ENCODE peak calls at places on chromosomes 6 and 20, in five cellular contexts. G is WTC11, F is spleen, J is right lobe of liver, C is foreskin fibroblast. H is an unnamed sample.

GRCh38 chr6:146876271-146877151 is 277.7 kb downstream of the ADGB start:
- DNase-seq in G (no peak), F (no peak), J (no peak), C (no peak), H (no peak)

GRCh38 chr6:89492025-89492640 is 59.2 kb downstream of the ANKRD6 start:
- DNase-seq in G (no peak), F (no peak), J (no peak), C (no peak), H (no peak)

GRCh38 chr20:55919319-55919718 is 86.0 kb downstream of the CBLN4 start:
- DNase-seq in G (no peak), F (no peak), J (no peak), C (no peak), H (no peak)

GRCh38 chr6:33840064-33840926 is 36.5 kb upstream of the MLN start:
- DNase-seq in G (no peak), F (no peak), J (no peak), C (peak), H (peak)

GRCh38 chr6:164370773-164371172 is 938.6 kb downstream of the C6orf118 start:
- DNase-seq in G (no peak), F (no peak), J (no peak), C (no peak), H (no peak)

GRCh38 chr6:155080876-155081845 is 86.0 kb downstream of the TIAM2 start:
- DNase-seq in G (no peak), F (no peak), J (no peak), C (no peak), H (no peak)

GRCh38 chr20:45328451-45328850 is 19.8 kb downstream of the SDC4 start:
- DNase-seq in G (no peak), F (no peak), J (no peak), C (no peak), H (no peak)

GRCh38 chr6:35386989-35387388 is 44.6 kb downstream of the PPARD start:
- DNase-seq in G (no peak), F (no peak), J (no peak), C (no peak), H (no peak)

GRCh38 chr6:36907781-36908180 is 22.0 kb downstream of the C6orf89 start:
- DNase-seq in G (no peak), F (no peak), J (peak), C (no peak), H (no peak)

GRCh38 chr20:48697845-48698491 is 129.8 kb downstream of the PREX1 start:
- DNase-seq in G (no peak), F (peak), J (peak), C (peak), H (no peak)

GRCh38 chr6:133467231-133467981 is 226.2 kb downstream of the EYA4 start:
- DNase-seq in G (no peak), F (no peak), J (no peak), C (no peak), H (no peak)

GRCh38 chr6:34138924-34139323 is 7.0 kb downstream of the GRM4 start:
- DNase-seq in G (no peak), F (no peak), J (no peak), C (no peak), H (no peak)

GRCh38 chr6:161407581-161407980 is 133.7 kb upstream of the AGPAT4 start:
- DNase-seq in G (no peak), F (no peak), J (no peak), C (peak), H (peak)

GRCh38 chr20:25280574-25281535 is 33.0 kb downstream of the PYGB start:
- DNase-seq in G (peak), F (peak), J (peak), C (no peak), H (no peak)

GRCh38 chr6:142838821-142839685 is 105.9 kb downstream of the HIVEP2 start:
- DNase-seq in G (no peak), F (no peak), J (no peak), C (no peak), H (no peak)

GRCh38 chr20:37242503-37242902 is 19.1 kb downstream of the GHRH start:
- DNase-seq in G (no peak), F (no peak), J (no peak), C (no peak), H (no peak)

GRCh38 chr6:41815587-41815986 is 28.1 kb downstream of the TOMM6 start:
- DNase-seq in G (no peak), F (no peak), J (no peak), C (no peak), H (no peak)

GRCh38 chr20:57698867-57699275 is 10.9 kb downstream of the PMEPA1 start:
- DNase-seq in G (no peak), F (no peak), J (no peak), C (no peak), H (no peak)

GRCh38 chr6:168711049-168711640 is 270.2 kb downstream of the SMOC2 start:
- DNase-seq in G (no peak), F (no peak), J (no peak), C (no peak), H (no peak)

GRCh38 chr6:12060780-12061619 is 48.9 kb downstream of the HIVEP1 start:
- DNase-seq in G (peak), F (peak), J (peak), C (no peak), H (no peak)

GRCh38 chr6:79076160-79076559 is 1.9 kb downstream of the PHIP start:
- DNase-seq in G (no peak), F (no peak), J (no peak), C (no peak), H (no peak)

GRCh38 chr6:158131926-158132325 is 36.1 kb downstream of the SERAC1 start:
- DNase-seq in G (no peak), F (no peak), J (no peak), C (no peak), H (no peak)

GRCh38 chr6:53294095-53294494 is 54.7 kb downstream of the ELOVL5 start:
- DNase-seq in G (peak), F (no peak), J (no peak), C (no peak), H (no peak)

GRCh38 chr6:87151786-87152527 is 3.4 kb upstream of the ZNF292 start:
- DNase-seq in G (peak), F (peak), J (peak), C (peak), H (no peak)

GRCh38 chr6:139112146-139112545 is 22.7 kb upstream of the HECA start:
- DNase-seq in G (no peak), F (no peak), J (no peak), C (no peak), H (no peak)

GRCh38 chr6:139112561-139112960 is 22.3 kb upstream of the HECA start:
- DNase-seq in G (no peak), F (no peak), J (no peak), C (no peak), H (no peak)

GRCh38 chr6:139108378-139108777 is 26.5 kb upstream of the HECA start:
- DNase-seq in G (no peak), F (no peak), J (no peak), C (no peak), H (no peak)

GRCh38 chr6:139107051-139107450 is 27.8 kb upstream of the HECA start:
- DNase-seq in G (no peak), F (no peak), J (no peak), C (no peak), H (no peak)

DNA sequence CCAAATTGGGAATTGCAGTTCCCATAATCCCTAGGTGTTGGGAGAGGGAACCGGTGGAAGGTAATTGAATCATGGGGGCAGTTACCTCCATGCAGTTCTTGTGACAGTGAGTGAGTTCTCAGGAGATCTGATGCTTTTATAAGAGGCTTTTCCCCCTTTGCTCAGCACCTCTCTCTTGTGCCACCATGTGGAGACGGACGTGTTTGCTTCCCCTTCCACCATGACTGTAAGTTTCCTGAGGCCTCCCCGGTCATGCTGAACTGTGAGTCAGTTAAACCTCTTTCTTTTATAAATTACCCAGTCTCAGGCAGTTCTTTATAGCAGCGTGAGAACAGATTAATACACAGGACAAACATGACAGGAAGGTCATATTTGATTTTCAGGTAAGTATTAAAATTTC is 25.3 kb upstream of the HECA start:
- DNase-seq in G (peak), F (no peak), J (no peak), C (no peak), H (no peak)
- TF ChIP-seq CTCF in G (no peak), F (no peak), J (peak), C (peak), H (peak)

GRCh38 chr6:105499928-105500327 is 97.0 kb upstream of the PREP start:
- DNase-seq in G (no peak), F (no peak), J (no peak), C (no peak), H (no peak)

GRCh38 chr6:105503641-105504040 is 100.8 kb upstream of the PREP start:
- DNase-seq in G (no peak), F (no peak), J (no peak), C (no peak), H (no peak)

GRCh38 chr6:105501945-105502344 is 99.1 kb upstream of the PREP start:
- DNase-seq in G (no peak), F (no peak), J (no peak), C (no peak), H (no peak)

GRCh38 chr6:105501246-105501645 is 98.4 kb upstream of the PREP start:
- DNase-seq in G (no peak), F (no peak), J (no peak), C (no peak), H (no peak)

DNA sequence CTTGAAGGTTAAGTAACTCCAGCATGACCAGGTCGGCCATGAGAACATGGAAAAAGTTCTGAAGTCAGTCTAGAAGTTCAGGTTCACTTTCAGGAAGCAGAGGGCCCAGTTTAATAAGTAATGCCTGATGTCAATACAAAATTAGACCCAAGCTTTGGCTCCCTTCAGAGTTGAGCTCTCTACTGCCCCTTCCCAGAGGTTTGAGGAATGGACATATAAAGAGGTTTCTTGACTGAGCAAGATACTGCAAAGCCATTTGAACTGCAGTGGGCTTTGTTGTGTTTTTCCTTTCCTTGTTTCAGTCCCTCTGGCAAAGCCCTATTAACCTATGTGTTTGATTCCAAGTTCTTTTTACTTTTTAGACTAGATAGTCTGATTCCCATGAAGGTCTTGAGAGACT is 97.8 kb upstream of the PREP start:
- DNase-seq in G (no peak), F (no peak), J (no peak), C (no peak), H (no peak)
- TF ChIP-seq CTCF in G (no peak), F (no peak), J (no peak), C (no peak), H (no peak)

GRCh38 chr20:60788070-60788469 is 464.0 kb upstream of the CDH4 start:
- DNase-seq in G (no peak), F (no peak), J (no peak), C (no peak), H (no peak)
- TF ChIP-seq CTCF in G (no peak), F (no peak), J (no peak), C (no peak), H (no peak)

GRCh38 chr6:37942606-37943376 is 123.3 kb downstream of the ZFAND3 start:
- DNase-seq in G (no peak), F (no peak), J (no peak), C (no peak), H (no peak)

GRCh38 chr6:37943436-37944058 is 124.0 kb downstream of the ZFAND3 start:
- DNase-seq in G (no peak), F (no peak), J (no peak), C (no peak), H (no peak)

GRCh38 chr6:37936909-37937308 is 117.4 kb downstream of the ZFAND3 start:
- DNase-seq in G (no peak), F (no peak), J (no peak), C (no peak), H (no peak)

GRCh38 chr6:37938909-37939308 is 119.4 kb downstream of the ZFAND3 start:
- DNase-seq in G (no peak), F (no peak), J (no peak), C (no peak), H (no peak)

DNA sequence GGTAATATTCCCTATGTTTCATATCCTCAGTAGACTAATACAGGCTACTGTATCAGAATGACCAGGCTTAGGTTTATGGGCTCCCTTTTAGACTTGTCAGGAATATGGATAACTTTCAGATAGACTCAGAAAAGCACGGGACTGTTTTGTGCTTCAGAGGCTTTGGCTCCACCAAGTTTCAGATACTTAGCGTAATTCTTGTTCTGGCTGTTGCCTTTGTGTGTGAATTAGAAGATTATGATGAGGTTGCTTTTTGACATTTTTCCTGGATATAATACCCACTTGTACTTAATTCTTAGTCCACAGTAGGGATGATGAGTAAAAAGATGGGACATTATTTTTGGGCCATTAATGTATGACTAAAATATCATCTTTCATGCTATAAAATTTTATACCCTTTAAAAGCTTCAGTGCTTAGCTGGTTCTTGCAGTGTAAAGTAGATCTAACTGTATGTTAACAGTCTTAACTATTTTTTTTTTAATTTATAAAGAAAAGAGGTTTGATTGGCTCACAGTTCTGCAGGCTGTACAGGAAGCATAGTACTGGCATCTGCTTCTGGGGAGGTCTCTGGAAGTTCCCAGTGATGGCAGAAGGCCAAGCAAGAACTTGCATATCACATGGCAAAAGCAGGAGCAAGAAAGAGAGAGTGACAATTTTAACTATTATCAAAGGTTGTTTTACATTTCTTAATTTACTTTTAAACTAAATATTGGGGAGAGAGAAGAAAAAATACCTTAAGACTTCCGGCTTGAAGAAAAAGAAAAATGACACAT is 120.7 kb downstream of the ZFAND3 start:
- DNase-seq in G (no peak), F (no peak), J (no peak), C (peak), H (no peak)
- TF ChIP-seq CTCF in G (no peak), F (no peak), J (no peak), C (no peak), H (no peak)

H was measured in AG09319.